ENCODE peak calls at places on chromosomes 5 and 9, in six cellular contexts. U is IMR-90, C is A549, O is HepG2, R is GM12878, L is K562. I is an unnamed sample.

GRCh38 chr9:4497855-4498254 is 7.6 kb downstream of the SLC1A1 start:
- DNase-seq in U (peak; percentile 39), C (peak; percentile 19), O (no peak), R (no peak), L (no peak), I (no peak)

GRCh38 chr5:90477073-90477472 is 2.4 kb downstream of the POLR3G start:
- DNase-seq in U (no peak), C (no peak), O (no peak), R (no peak), L (no peak), I (no peak)

GRCh38 chr9:18438300-18438925 is 35.5 kb upstream of the ADAMTSL1 start:
- DNase-seq in U (peak; percentile 44), C (no peak), O (no peak), R (no peak), L (no peak), I (no peak)

GRCh38 chr5:157354825-157355224 is 88.9 kb downstream of the CYFIP2 start:
- DNase-seq in U (no peak), C (peak; percentile 19), O (no peak), R (no peak), L (peak; percentile 8), I (no peak)

GRCh38 chr5:92676120-92676838 is 904.7 kb downstream of the NR2F1-AS1 start:
- DNase-seq in U (no peak), C (no peak), O (no peak), R (no peak), L (no peak), I (peak; percentile 6)

GRCh38 chr5:169978744-169979143 is 1.6 kb downstream of the INSYN2B start:
- DNase-seq in U (no peak), C (no peak), O (no peak), R (no peak), L (no peak), I (no peak)

GRCh38 chr5:29304555-29304954 is 1888.9 kb upstream of the CDH6 start:
- DNase-seq in U (no peak), C (no peak), O (no peak), R (no peak), L (no peak), I (no peak)

GRCh38 chr9:123421801-123422455 is 65.9 kb downstream of the CRB2 start:
- DNase-seq in U (no peak), C (no peak), O (no peak), R (no peak), L (no peak), I (no peak)

GRCh38 chr9:108662935-108663334 is 192.9 kb downstream of the ACTL7B start:
- DNase-seq in U (no peak), C (no peak), O (no peak), R (no peak), L (no peak), I (no peak)

GRCh38 chr5:5700549-5700948 is 278.1 kb downstream of the ICE1 start:
- DNase-seq in U (no peak), C (no peak), O (no peak), R (no peak), L (no peak), I (no peak)

GRCh38 chr5:141490771-141491170 is 1.9 kb downstream of the PCDHGC5 start:
- DNase-seq in U (no peak), C (no peak), O (no peak), R (no peak), L (no peak), I (no peak)

GRCh38 chr5:110251366-110251765 is 475.1 kb downstream of the TMEM232 start:
- DNase-seq in U (no peak), C (no peak), O (no peak), R (no peak), L (no peak), I (no peak)

GRCh38 chr9:34948438-34948837 is 9.6 kb upstream of the PHF24 start:
- DNase-seq in U (no peak), C (no peak), O (no peak), R (no peak), L (no peak), I (no peak)

GRCh38 chr9:130128251-130128650 is 44.0 kb upstream of the NCS1 start:
- DNase-seq in U (no peak), C (no peak), O (no peak), R (peak; percentile 66), L (no peak), I (no peak)

GRCh38 chr5:64691333-64691732 is 1.0 kb downstream of the SHISAL2B start:
- DNase-seq in U (no peak), C (peak; percentile 1), O (no peak), R (no peak), L (no peak), I (no peak)

GRCh38 chr9:89325733-89326132 is 7.4 kb downstream of the SECISBP2 start:
- DNase-seq in U (no peak), C (no peak), O (no peak), R (no peak), L (no peak), I (no peak)

GRCh38 chr9:77374266-77374665 is 196.9 kb downstream of the VPS13A start:
- DNase-seq in U (peak; percentile 60), C (no peak), O (no peak), R (no peak), L (no peak), I (no peak)

GRCh38 chr5:59583151-59583809 is 310.2 kb downstream of the PDE4D start:
- DNase-seq in U (no peak), C (no peak), O (no peak), R (no peak), L (no peak), I (no peak)

GRCh38 chr9:93128715-93129224 is 5.3 kb downstream of the NINJ1 start:
- DNase-seq in U (no peak), C (no peak), O (no peak), R (no peak), L (no peak), I (no peak)

GRCh38 chr9:19151425-19152159 is 24.3 kb upstream of the PLIN2 start:
- DNase-seq in U (no peak), C (no peak), O (peak; percentile 99), R (no peak), L (no peak), I (no peak)

GRCh38 chr9:120412425-120412951 is 167.5 kb downstream of the CDK5RAP2 start:
- DNase-seq in U (peak; percentile 89), C (no peak), O (no peak), R (no peak), L (no peak), I (no peak)

GRCh38 chr9:22237497-22238363 is 208.9 kb upstream of the DMRTA1 start:
- DNase-seq in U (peak; percentile 91), C (peak; percentile 65), O (peak; percentile 24), R (no peak), L (no peak), I (no peak)

GRCh38 chr5:69083412-69083811 is 10.4 kb upstream of the SLC30A5 start:
- DNase-seq in U (no peak), C (peak; percentile 66), O (peak; percentile 62), R (no peak), L (peak; percentile 45), I (no peak)

DNA sequence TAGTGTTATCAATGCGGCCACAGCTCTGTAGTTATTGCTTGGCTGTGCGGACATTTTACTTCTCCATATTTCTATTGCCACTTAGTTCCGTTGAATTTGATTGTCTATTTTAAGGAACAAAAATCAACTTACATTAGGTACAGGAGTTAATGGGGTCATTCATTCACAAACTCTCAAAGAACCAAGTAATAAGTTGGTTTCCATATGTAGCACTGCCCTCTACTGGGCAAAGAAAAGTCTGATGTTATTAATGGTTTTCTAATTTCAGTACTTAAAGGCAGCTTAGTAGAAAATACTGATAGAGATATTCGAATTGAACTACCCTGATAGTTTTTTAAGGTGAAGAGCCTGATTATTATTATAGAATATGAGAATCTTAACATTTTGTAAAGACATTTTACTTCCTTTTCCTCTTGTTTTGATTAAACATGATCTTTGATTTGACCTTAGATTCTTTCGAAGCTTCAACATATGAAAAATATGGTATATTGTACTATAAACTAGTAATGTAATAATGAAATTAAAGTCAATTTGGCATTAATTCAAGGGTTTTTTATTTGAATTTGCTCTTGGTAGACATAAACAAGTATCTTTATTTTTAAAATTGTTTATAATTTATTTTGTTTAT is 119.5 kb upstream of the CTNND2 start:
- DNase-seq in U (peak; percentile 27), C (peak; percentile 49), O (peak; percentile 33), R (peak; percentile 1), L (peak; percentile 4), I (no peak)
- TF ChIP-seq BHLHE40 in U (no peak), C (no peak), O (no peak), R (no peak), L (no peak), I (no peak)

GRCh38 chr5:1511037-1511436 is 12.7 kb downstream of the LPCAT1 start:
- DNase-seq in U (no peak), C (no peak), O (no peak), R (no peak), L (no peak), I (no peak)

GRCh38 chr5:1510631-1511030 is 13.1 kb downstream of the LPCAT1 start:
- DNase-seq in U (no peak), C (no peak), O (no peak), R (no peak), L (no peak), I (no peak)

GRCh38 chr5:1513326-1514026 is 10.3 kb downstream of the LPCAT1 start:
- DNase-seq in U (no peak), C (no peak), O (no peak), R (no peak), L (no peak), I (no peak)

GRCh38 chr5:1512541-1513291 is 11.0 kb downstream of the LPCAT1 start:
- DNase-seq in U (no peak), C (no peak), O (no peak), R (no peak), L (no peak), I (no peak)

DNA sequence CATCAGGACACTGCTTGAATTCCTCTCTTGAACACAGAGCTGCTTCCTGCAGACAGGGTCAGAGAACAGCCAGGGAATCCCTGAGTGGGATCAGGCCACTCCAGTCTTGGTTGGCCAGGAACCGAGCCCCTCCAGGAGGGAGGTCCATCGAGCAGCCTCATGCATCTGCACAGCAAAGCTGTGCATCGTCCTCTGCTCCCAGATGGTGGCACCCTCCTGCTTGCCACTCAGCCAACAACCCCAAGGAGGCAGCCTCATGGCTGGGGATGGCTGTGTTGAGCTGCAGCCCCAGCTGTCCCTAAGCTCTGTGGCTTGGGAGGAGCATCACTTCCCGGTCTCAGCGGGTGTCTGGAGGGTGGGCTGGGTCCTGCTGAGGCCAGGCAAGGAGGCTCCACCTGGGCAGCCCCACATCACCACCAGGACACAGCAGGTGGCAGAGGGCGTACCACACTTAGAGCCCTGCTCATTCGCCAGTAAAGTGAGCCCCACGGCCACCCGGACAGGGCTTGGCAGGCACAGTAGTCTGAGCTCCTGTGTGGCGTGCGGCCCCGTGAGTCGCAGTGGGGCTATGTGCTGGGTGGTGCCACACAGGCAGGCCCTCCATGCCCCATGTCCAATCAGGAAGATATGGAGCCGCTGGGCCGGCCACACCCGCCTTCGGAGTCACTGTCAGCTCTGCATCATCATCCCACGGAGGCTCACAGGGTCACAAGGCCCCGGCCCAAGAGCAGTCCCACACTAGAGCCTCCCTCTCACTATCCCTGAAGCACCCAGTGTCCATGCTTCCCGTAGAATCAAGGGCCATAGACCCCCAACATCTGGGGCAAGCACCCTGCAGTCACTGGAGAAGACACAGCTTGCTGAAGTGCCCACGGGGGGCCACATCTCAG is 11.9 kb downstream of the LPCAT1 start:
- DNase-seq in U (peak; percentile 55), C (peak; percentile 56), O (no peak), R (no peak), L (no peak), I (no peak)
- TF ChIP-seq BHLHE40 in U (no peak), C (no peak), O (no peak), R (no peak), L (no peak), I (no peak)

GRCh38 chr5:128539038-128539429 is 989 bp upstream of the FBN2 start:
- DNase-seq in U (no peak), C (peak; percentile 41), O (no peak), R (no peak), L (no peak), I (peak; percentile 19)
- TF ChIP-seq BHLHE40 in U (no peak), C (no peak), O (no peak), R (no peak), L (no peak), I (no peak)

GRCh38 chr5:117359895-117360294 is 785.3 kb upstream of the SEMA6A start:
- DNase-seq in U (no peak), C (no peak), O (no peak), R (no peak), L (no peak), I (no peak)
- TF ChIP-seq BHLHE40 in U (no peak), C (no peak), O (no peak), R (no peak), L (no peak), I (no peak)

I was measured in HEK293T.